ENCODE peak calls at places on chromosome 13, in eight cellular contexts. G, S, H, N, T, B, D and P are unnamed samples.

GRCh38 chr13:65724261-65724660 is 1505.9 kb downstream of the PCDH9 start:
- DNase-seq in G (no peak), S (no peak), H (peak), N (no peak), T (no peak), B (no peak), D (no peak), P (no peak)

GRCh38 chr13:45341799-45342584 is 1.0 kb upstream of the TPT1 start:
- DNase-seq in G (no peak), S (no peak), H (peak), N (no peak), T (peak), B (peak), D (no peak), P (peak)

GRCh38 chr13:105655046-105655445 is 880.4 kb downstream of the EFNB2 start:
- DNase-seq in G (no peak), S (no peak), H (peak), N (no peak), T (peak), B (no peak), D (no peak), P (no peak)

GRCh38 chr13:74870865-74871264 is 611.1 kb downstream of the TBC1D4 start:
- DNase-seq in G (no peak), S (no peak), H (peak), N (no peak), T (no peak), B (no peak), D (no peak), P (no peak)

GRCh38 chr13:40776232-40776631 is 5.2 kb upstream of the MRPS31 start:
- DNase-seq in G (no peak), S (no peak), H (no peak), N (peak), T (no peak), B (no peak), D (no peak), P (no peak)

GRCh38 chr13:77702364-77702763 is 4.9 kb downstream of the SLAIN1 start:
- DNase-seq in G (no peak), S (no peak), H (no peak), N (no peak), T (no peak), B (no peak), D (no peak), P (no peak)

GRCh38 chr13:113742000-113742441 is 17.0 kb upstream of the TMEM255B start:
- DNase-seq in G (peak), S (peak), H (peak), N (peak), T (peak), B (peak), D (no peak), P (no peak)

GRCh38 chr13:114020750-114021463 is 47.0 kb upstream of the C13orf46 start:
- DNase-seq in G (no peak), S (no peak), H (no peak), N (no peak), T (no peak), B (no peak), D (no peak), P (no peak)

GRCh38 chr13:112069727-112070300 is 2.9 kb downstream of the SOX1 start:
- DNase-seq in G (no peak), S (no peak), H (no peak), N (no peak), T (no peak), B (no peak), D (no peak), P (peak)

DNA sequence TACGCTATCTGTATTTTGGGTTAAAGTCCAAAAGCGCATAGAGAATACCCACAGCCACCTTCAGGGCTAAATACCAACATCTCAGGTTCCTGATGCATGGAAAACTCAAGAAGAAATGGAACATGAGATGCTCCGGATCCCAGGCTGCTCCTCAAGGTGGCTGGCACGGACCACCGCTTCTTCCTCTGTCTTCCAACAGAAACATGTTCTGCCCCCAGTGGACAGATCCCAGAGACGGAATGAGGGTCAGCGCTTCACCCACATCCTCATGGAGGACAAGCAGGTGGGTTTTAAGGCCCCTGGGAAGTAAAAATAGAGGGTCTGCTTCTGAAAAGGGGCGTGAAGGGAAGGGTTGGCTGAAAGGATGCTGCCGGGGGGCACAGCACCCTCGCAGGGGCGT is 17.3 kb downstream of the COL4A1 start:
- DNase-seq in G (no peak), S (no peak), H (no peak), N (no peak), T (no peak), B (no peak), D (no peak), P (no peak)
- TF ChIP-seq CTCF in G (no peak), S (no peak), H (no peak), N (no peak), T (no peak), B (no peak), D (no peak), P (no peak)

DNA sequence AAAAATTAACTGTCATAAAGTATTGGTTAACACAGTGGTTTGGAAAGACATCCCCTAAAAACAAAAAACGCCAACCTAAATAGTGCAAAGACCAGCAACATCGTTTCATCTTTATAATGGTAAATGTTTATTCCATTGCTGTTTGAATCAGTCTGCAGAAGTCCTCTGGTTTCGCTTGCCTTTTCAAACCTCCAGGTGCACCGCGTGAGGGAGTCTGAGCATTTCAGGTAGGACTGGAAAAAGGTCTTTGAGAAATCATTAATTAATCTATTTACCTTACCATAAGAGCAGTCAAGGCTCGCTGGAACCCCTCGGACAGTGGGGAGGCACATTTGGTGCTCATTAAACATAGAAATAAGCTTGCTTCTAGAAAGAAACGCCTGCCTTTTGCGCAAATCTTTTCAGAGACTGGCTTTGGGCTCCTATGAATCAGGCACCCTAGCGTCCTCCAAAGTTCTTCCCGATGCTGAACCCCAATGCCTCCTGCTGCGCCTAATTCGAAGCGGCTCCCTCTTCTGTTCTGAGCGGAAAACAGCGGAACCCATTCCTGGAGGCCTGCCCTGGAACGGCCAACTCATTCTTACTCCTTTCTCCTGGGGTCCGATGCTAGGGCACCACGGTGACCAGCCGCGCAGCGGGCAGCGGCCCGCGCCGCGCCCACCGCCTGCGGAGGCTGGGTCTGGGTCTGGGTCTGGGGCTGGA is 942 bp upstream of the MTUS2 start:
- DNase-seq in G (peak), S (no peak), H (peak), N (no peak), T (peak), B (no peak), D (peak), P (no peak)
- TF ChIP-seq CTCF in G (no peak), S (no peak), H (no peak), N (no peak), T (no peak), B (no peak), D (no peak), P (peak)

GRCh38 chr13:81610613-81611012 is 1269.7 kb upstream of the SPRY2 start:
- DNase-seq in G (no peak), S (no peak), H (no peak), N (no peak), T (no peak), B (no peak), D (no peak), P (no peak)
- TF ChIP-seq CTCF in G (no peak), S (peak), H (no peak), N (no peak), T (no peak), B (no peak), D (no peak), P (no peak)

GRCh38 chr13:20136781-20137703 is 23.8 kb downstream of the GJA3 start:
- DNase-seq in G (peak), S (no peak), H (peak), N (peak), T (no peak), B (peak), D (peak), P (peak)
- TF ChIP-seq CTCF in G (peak), S (peak), H (peak), N (no peak), T (peak), B (no peak), D (peak), P (peak)

DNA sequence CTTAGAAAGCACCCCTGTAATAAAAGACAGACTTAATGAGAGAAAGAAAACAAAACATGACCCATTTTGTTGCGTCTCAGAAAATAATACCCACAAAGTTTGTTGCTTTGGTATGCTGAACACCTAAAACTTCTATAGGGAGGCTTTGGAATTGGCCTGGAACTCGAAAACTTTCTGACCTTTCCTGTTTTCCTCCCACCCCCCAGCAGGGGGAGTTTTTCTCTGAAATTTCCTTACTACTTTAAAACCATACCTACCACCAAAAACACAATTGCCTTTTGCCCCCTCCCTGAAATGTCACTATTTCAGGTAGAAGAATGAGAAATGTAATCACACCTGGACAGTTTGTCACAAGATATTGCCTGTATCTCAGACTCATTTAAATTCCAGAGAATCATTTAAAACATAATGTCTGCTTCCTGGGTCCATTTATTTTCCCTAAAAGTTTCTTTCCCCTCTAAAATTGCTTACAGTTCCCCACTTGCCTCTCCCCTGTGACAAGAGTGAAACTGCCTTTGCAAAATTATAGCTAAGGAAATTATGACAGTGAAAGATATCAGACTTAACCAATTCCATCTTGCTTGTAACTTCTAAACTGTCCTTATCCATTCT is 2700.2 kb downstream of the PCDH9 start:
- DNase-seq in G (no peak), S (no peak), H (peak), N (no peak), T (no peak), B (no peak), D (peak), P (peak)
- TF ChIP-seq CTCF in G (peak), S (peak), H (peak), N (peak), T (peak), B (no peak), D (peak), P (peak)

DNA sequence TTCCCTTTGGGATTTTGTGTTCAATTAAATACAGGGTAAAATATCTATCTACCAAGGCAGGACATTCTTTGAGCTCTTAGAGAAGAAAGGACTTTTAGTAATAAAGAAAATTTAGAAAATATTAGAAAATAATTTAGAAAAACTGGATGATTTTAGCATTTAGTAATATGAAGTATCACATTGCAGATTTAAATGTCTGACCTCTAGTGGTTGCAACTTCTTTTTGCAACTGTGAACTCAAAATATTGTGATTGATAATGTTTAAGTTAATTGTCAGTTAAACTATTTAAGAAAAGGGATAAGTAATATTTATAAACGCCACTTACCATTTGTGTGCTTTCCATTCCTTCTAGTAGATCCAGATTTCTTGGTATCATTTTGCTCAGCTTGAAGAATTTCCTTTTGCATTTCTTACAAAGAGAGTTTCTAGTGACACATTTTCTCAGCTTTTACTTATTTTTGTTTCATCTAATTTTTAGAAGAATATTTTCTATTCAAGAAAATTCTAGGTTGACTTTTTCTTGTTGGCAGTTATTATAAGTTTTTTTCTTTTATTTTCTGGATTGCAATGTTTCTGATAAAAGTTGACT is 10.3 kb upstream of the POSTN start:
- DNase-seq in G (no peak), S (no peak), H (no peak), N (no peak), T (no peak), B (no peak), D (no peak), P (no peak)
- TF ChIP-seq CTCF in G (no peak), S (peak), H (peak), N (no peak), T (peak), B (no peak), D (peak), P (peak)

DNA sequence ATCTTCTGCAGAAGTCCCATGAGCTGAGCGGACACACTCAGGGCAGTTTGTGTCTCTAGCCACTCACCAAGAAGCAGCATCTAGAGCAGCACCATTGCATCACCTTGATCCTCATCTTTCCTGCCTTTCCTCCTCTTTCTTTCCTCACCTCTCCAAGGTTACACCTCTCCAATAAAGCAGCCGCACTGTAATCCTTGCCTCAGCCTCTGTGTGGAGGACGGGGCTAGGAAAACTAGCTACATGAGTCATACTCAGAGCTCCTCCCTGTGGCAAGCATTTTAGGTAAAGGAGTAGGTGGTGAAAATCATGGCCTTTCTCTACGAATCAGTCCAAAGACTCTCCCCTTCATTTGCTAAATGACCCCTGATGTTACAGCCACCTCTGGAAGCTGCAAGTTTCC is 108.8 kb downstream of the DNAJC15 start:
- DNase-seq in G (no peak), S (peak), H (peak), N (no peak), T (peak), B (peak), D (peak), P (peak)
- TF ChIP-seq CTCF in G (no peak), S (peak), H (peak), N (no peak), T (peak), B (no peak), D (peak), P (peak)

DNA sequence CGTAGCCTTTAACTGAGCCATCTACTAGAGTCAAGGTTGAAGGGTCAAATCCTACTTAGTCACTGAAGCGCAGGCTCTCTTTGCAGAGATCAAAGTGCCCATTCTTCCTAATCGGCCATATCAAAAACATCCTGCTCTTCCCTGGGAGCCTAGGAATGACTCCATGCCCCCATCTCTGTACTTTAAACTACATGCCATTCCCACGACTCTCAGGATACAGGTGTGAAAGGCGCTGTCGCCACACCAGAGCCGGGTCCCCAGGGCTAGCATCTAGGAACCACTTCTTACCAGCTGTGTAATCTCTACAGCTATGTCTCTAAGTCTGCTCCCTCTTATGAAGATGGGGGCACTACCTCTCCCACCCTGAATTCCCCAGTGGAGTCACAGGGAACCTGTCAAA is 22.3 kb downstream of the IRS2 start:
- DNase-seq in G (no peak), S (no peak), H (no peak), N (no peak), T (no peak), B (no peak), D (no peak), P (no peak)
- TF ChIP-seq CTCF in G (no peak), S (no peak), H (no peak), N (no peak), T (no peak), B (no peak), D (no peak), P (no peak)

DNA sequence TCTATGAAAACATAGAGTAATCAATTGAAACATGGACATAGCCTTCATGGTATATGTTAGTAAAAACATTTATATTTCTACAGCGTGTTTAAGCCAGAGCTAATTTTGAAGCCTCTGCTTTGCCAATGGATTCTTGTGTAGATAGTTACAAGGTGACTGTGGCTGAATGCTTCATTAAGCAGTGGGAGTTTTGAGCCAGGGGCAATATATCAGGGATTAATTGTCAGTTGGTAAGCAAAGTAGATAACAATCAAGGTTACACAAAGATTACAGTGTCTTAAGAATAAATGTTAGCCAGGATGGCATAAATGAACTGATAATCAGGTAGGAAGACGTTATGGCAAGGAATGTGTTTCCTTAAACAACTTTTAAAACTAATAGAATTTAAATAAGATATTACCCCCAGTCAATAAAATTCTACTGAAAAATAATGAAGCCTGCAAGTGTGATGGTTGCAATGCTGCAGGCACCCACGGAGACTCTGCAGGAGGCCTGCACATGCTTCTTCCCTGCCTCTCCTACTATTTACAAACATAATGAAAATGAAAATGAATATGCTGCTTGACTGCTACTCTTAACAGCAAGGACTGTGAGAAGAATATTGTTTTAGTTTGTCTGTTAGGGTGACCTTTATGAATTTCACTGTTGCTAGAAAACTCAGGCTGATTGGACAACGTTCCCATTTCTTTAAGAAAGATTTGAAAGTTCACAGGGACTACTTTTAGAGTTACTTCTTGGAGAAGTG is 588.5 kb downstream of the GPC5 start:
- DNase-seq in G (peak), S (no peak), H (no peak), N (no peak), T (no peak), B (no peak), D (no peak), P (no peak)
- TF ChIP-seq CTCF in G (no peak), S (no peak), H (no peak), N (no peak), T (no peak), B (no peak), D (no peak), P (no peak)

DNA sequence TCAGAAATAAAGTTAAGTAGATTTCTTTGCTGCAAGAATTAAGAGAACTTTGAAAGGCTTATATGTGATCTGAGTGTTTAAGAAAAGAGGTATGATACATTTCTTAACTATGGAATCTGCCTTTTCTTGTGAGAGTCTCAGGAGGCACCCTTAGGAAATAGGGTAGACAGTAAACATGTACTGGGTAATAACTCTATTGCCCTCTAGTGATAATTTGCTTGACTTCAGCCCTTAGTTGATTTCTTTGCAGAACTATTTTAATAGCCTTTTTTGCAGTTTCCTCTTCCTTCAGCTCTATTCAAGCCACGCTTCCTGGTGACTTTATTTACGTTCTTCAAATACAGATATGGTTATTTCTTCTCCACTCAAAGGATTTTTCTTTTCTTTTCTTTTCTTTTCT is 37.0 kb upstream of the CCNA1 start:
- DNase-seq in G (peak), S (no peak), H (peak), N (no peak), T (peak), B (no peak), D (peak), P (no peak)
- TF ChIP-seq CTCF in G (peak), S (peak), H (peak), N (no peak), T (peak), B (no peak), D (no peak), P (no peak)